ENCODE peak calls at places on chromosomes 1 and 21, in nine cellular contexts. C is nephron progenitor cell, I is kidney epithelial cell, M is GM13976, R is HFFc6, U is tibial nerve, J is GM23338, G is left ventricle myocardium inferior, S is Caco-2. E is an unnamed sample.

GRCh38 chr1:47805020-47805419 is 192.2 kb downstream of the TRABD2B start:
- DNase-seq in C (no peak), I (no peak), M (no peak), R (no peak), U (no peak), J (no peak), G (no peak), S (no peak), E (no peak)

GRCh38 chr1:94022471-94023189 is 98.3 kb downstream of the ABCA4 start:
- DNase-seq in C (no peak), I (no peak), M (no peak), R (peak), U (peak), J (no peak), G (no peak), S (no peak), E (no peak)

GRCh38 chr1:114428083-114428754 is 82.8 kb downstream of the TRIM33 start:
- DNase-seq in C (no peak), I (no peak), M (no peak), R (peak), U (no peak), J (no peak), G (no peak), S (no peak), E (no peak)

GRCh38 chr21:46118871-46119564 is 21.1 kb downstream of the COL6A2 start:
- DNase-seq in C (peak), I (no peak), M (no peak), R (no peak), U (no peak), J (no peak), G (peak), S (peak), E (peak)

GRCh38 chr21:38349111-38349746 is 92.4 kb downstream of the KCNJ15 start:
- DNase-seq in C (no peak), I (peak), M (no peak), R (no peak), U (no peak), J (no peak), G (no peak), S (no peak), E (no peak)

GRCh38 chr1:38418195-38419030 is 371.8 kb upstream of the POU3F1 start:
- DNase-seq in C (no peak), I (no peak), M (no peak), R (no peak), U (no peak), J (no peak), G (no peak), S (no peak), E (no peak)

GRCh38 chr21:35398366-35398982 is 349.4 kb upstream of the RUNX1 start:
- DNase-seq in C (no peak), I (no peak), M (no peak), R (no peak), U (no peak), J (no peak), G (no peak), S (no peak), E (no peak)

GRCh38 chr1:217373761-217374701 is 256.9 kb downstream of the GPATCH2 start:
- DNase-seq in C (no peak), I (no peak), M (no peak), R (no peak), U (no peak), J (peak), G (no peak), S (no peak), E (no peak)

GRCh38 chr1:9655127-9655723 is 3.7 kb downstream of the PIK3CD start:
- DNase-seq in C (no peak), I (no peak), M (peak), R (no peak), U (no peak), J (no peak), G (no peak), S (no peak), E (no peak)

GRCh38 chr1:15519625-15520024 is 4.4 kb downstream of the CASP9 start:
- DNase-seq in C (no peak), I (no peak), M (no peak), R (no peak), U (no peak), J (no peak), G (no peak), S (no peak), E (no peak)

GRCh38 chr1:32255072-32256071 is 4.3 kb downstream of the LCK start:
- DNase-seq in C (no peak), I (no peak), M (no peak), R (no peak), U (no peak), J (no peak), G (no peak), S (no peak), E (no peak)

GRCh38 chr1:108200627-108201106 is 524 bp upstream of the SLC25A24 start:
- DNase-seq in C (peak), I (peak), M (peak), R (peak), U (peak), J (peak), G (no peak), S (peak), E (no peak)

GRCh38 chr1:213884942-213885341 is 102.8 kb upstream of the PROX1 start:
- DNase-seq in C (no peak), I (no peak), M (no peak), R (no peak), U (no peak), J (no peak), G (no peak), S (no peak), E (no peak)

GRCh38 chr1:166876540-166876838 is 425 bp upstream of the TADA1 start:
- DNase-seq in C (no peak), I (no peak), M (no peak), R (no peak), U (no peak), J (no peak), G (no peak), S (no peak), E (no peak)
- TF ChIP-seq CTCF in C (no peak), I (peak), M (no peak), R (peak), U (no peak), J (no peak), G (peak), S (peak), E (peak)

DNA sequence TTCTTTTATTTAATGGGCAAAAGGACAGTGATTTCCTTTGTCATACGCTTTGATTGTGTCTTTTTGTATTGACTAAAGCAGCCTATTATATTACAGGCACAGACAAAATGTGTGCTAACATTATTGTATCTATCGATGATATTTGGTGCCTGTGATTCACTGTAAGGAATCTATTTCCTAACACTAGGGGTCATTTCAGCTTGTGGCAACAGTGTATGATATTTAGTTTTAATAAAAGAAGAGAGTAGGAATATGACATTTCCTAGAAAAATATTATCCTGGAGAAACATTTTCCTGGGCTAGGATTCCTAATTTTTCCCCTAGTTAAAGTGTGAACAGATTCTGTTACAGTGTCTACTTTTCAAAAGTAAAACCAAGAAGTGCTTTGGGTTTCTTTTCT is 42.8 kb downstream of the TYW3 start:
- DNase-seq in C (no peak), I (no peak), M (no peak), R (no peak), U (no peak), J (no peak), G (no peak), S (no peak), E (no peak)
- TF ChIP-seq CTCF in C (no peak), I (no peak), M (no peak), R (peak), U (no peak), J (no peak), G (no peak), S (no peak), E (no peak)

GRCh38 chr1:163069142-163069541 is at the start of gene RGS4:
- DNase-seq in C (peak), I (peak), M (no peak), R (peak), U (peak), J (peak), G (peak), S (peak), E (peak)
- TF ChIP-seq CTCF in C (peak), I (peak), M (no peak), R (peak), U (no peak), J (peak), G (peak), S (peak), E (peak)

GRCh38 chr1:83990734-83991133 is 8.2 kb downstream of the TTLL7 start:
- DNase-seq in C (no peak), I (no peak), M (no peak), R (no peak), U (no peak), J (no peak), G (no peak), S (no peak), E (no peak)
- TF ChIP-seq CTCF in C (no peak), I (no peak), M (no peak), R (no peak), U (no peak), J (no peak), G (no peak), S (no peak), E (no peak)

DNA sequence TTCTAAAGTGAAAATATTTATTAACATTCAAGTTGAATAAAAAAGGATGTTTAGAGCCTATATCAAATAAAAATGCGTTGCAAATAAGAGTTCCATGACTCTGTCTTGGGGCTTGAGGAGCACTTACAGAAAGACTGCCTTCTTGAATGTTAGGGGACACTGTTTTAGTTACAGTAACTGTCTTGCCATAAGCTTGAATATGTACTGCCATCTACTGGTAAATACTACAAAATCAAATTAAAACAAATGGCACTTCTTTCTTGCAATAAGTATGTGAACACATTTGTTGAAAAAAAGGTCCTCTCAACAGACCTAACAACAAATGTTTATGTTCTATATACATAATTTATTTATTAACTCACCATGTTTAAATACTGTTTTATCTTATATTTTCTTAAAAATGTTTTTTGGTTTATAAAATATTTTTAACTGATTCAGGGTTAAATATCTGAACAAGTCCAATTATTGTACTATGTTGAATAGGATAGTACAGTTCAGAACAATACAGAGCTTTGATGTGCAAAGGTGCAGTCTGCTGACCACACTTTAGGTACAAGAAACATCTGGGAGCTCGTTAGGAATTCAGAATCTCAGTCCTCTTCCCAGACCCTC is 199.5 kb downstream of the LRRIQ3 start:
- DNase-seq in C (no peak), I (peak), M (peak), R (peak), U (no peak), J (peak), G (no peak), S (no peak), E (no peak)
- TF ChIP-seq CTCF in C (peak), I (peak), M (peak), R (peak), U (peak), J (peak), G (peak), S (peak), E (peak)

DNA sequence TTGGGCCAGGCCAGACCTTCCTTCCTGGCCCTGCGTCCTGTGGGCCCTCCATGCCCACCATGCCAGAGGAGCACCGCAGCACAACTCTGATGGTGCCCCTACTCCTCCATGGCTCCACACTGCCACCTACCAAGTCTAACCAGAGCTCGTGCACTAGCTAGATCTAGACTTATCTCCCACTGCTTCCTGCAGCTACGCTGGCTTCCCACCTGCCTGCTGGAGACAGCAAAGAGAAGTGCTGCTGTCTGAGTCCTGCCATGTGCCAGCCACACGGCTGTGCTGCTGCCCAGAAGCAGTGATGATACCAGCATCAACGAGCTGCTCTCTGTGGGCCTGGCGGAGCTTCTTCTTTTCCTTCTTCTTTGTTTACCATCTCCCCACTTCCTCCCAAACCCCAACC is 4.5 kb downstream of the GUCA2B start:
- DNase-seq in C (no peak), I (no peak), M (no peak), R (no peak), U (no peak), J (peak), G (no peak), S (no peak), E (no peak)
- TF ChIP-seq CTCF in C (no peak), I (no peak), M (no peak), R (no peak), U (no peak), J (peak), G (no peak), S (no peak), E (no peak)

E was measured in progenitor cell of endocrine pancreas.